ENCODE peak calls at places on chromosomes 4 and X, in nine cellular contexts. C is right cardiac atrium, I is stomach, N is thoracic aorta, D is aorta, Q is A549, V is uterus, Z is Peyer's patch, R is GM23338. M is an unnamed sample.

GRCh38 chr4:114481856-114482255 is 116.8 kb upstream of the UGT8 start:
- DNase-seq in R (no peak), V (no peak), N (no peak), Z (no peak), Q (no peak), D (no peak), C (peak), I (no peak), M (no peak)

GRCh38 chrX:122552291-122552800 is 631.7 kb upstream of the GRIA3 start:
- DNase-seq in V (no peak), D (no peak), R (no peak), N (no peak), C (no peak), Q (no peak), I (no peak), Z (no peak), M (no peak)

GRCh38 chrX:150092549-150092948 is 154.3 kb upstream of the EOLA2 start:
- DNase-seq in Q (no peak), V (no peak), D (no peak), C (no peak), R (no peak), N (no peak), I (no peak), Z (no peak), M (no peak)

GRCh38 chr4:164977243-164978164 is at the start of gene TRIM61:
- DNase-seq in D (peak), R (no peak), C (peak), I (no peak), Q (no peak), V (no peak), Z (peak), N (no peak), M (peak)

GRCh38 chr4:87092389-87093141 is 127.9 kb downstream of the KLHL8 start:
- DNase-seq in Q (peak), Z (peak), D (peak), R (no peak), V (peak), I (peak), C (peak), N (peak), M (no peak)

GRCh38 chr4:86306816-86307215 is 53.0 kb downstream of the MAPK10 start:
- DNase-seq in N (no peak), R (no peak), Z (no peak), D (no peak), V (no peak), Q (no peak), C (no peak), I (no peak), M (no peak)

GRCh38 chrX:108399427-108400165 is 38.6 kb downstream of the COL4A6 start:
- DNase-seq in N (no peak), D (no peak), I (no peak), C (no peak), Q (peak), R (no peak), V (no peak), Z (no peak), M (no peak)

GRCh38 chr4:45693746-45694145 is 430.1 kb downstream of the GABRG1 start:
- DNase-seq in N (no peak), D (no peak), V (no peak), C (no peak), R (no peak), I (peak), Q (no peak), Z (no peak), M (no peak)

GRCh38 chr4:123893746-123894095 is 497.1 kb downstream of the SPRY1 start:
- DNase-seq in V (no peak), C (no peak), R (no peak), D (no peak), N (no peak), I (no peak), Q (no peak), Z (no peak), M (no peak)

GRCh38 chrX:150365051-150365952 is 2.2 kb downstream of the MAMLD1 start:
- DNase-seq in N (no peak), R (peak), Q (peak), D (peak), Z (no peak), C (peak), I (peak), V (peak), M (peak)

GRCh38 chrX:76064825-76065224 is 108.0 kb upstream of the PBDC1 start:
- DNase-seq in V (no peak), C (no peak), Q (no peak), R (no peak), Z (no peak), N (no peak), D (no peak), I (no peak), M (no peak)

GRCh38 chrX:56029691-56030090 is 202.5 kb upstream of the KLF8 start:
- DNase-seq in R (no peak), N (no peak), V (no peak), D (no peak), Z (no peak), Q (no peak), C (no peak), I (no peak), M (no peak)

GRCh38 chr4:56979674-56980073 is 978 bp downstream of the POLR2B start:
- DNase-seq in N (no peak), V (no peak), Z (no peak), Q (no peak), D (peak), R (peak), C (no peak), I (no peak), M (no peak)

GRCh38 chr4:111776546-111776945 is 368.7 kb upstream of the FAM241A start:
- DNase-seq in R (no peak), Q (no peak), N (no peak), V (no peak), Z (no peak), D (no peak), I (no peak), C (no peak), M (no peak)

GRCh38 chrX:3651272-3651671 is 62.2 kb downstream of the PRKX start:
- DNase-seq in D (no peak), V (no peak), Q (peak), Z (no peak), I (no peak), N (no peak), C (no peak), R (peak), M (no peak)

GRCh38 chr4:48133668-48134444 is at the start of gene TXK:
- DNase-seq in N (no peak), Q (no peak), C (no peak), I (no peak), R (no peak), D (no peak), V (no peak), Z (no peak), M (no peak)

GRCh38 chr4:140071806-140072205 is 82.2 kb downstream of the MAML3 start:
- DNase-seq in V (no peak), Z (peak), R (no peak), D (no peak), C (no peak), N (no peak), Q (no peak), I (no peak), M (no peak)

GRCh38 chrX:15973299-15973698 is 118.7 kb upstream of the AP1S2 start:
- DNase-seq in Z (peak), V (no peak), D (no peak), I (no peak), R (peak), C (no peak), N (no peak), Q (peak), M (no peak)

GRCh38 chrX:9913041-9913440 is 54.1 kb upstream of the CLDN34 start:
- DNase-seq in R (no peak), Z (no peak), V (no peak), N (no peak), C (no peak), I (no peak), D (no peak), Q (no peak), M (no peak)

GRCh38 chrX:69319376-69319775 is 154.1 kb upstream of the PJA1 start:
- DNase-seq in C (no peak), Z (no peak), Q (no peak), R (no peak), I (peak), V (no peak), D (no peak), N (no peak), M (no peak)

GRCh38 chr4:33930497-33930896 is 2313.8 kb downstream of the ARAP2 start:
- DNase-seq in Z (no peak), Q (no peak), C (no peak), I (no peak), D (no peak), R (no peak), V (no peak), N (no peak), M (no peak)

GRCh38 chr4:34723606-34724005 is 1520.7 kb downstream of the ARAP2 start:
- DNase-seq in V (no peak), R (no peak), D (no peak), C (no peak), N (no peak), Q (no peak), Z (no peak), I (no peak), M (no peak)

GRCh38 chr4:110164251-110164650 is 34.2 kb downstream of the ELOVL6 start:
- DNase-seq in Z (no peak), N (no peak), I (no peak), V (no peak), C (no peak), R (no peak), Q (no peak), D (no peak), M (no peak)

GRCh38 chrX:12919051-12919450 is 12.6 kb downstream of the TLR8 start:
- DNase-seq in N (no peak), I (no peak), Q (no peak), V (no peak), Z (no peak), R (no peak), D (no peak), C (no peak), M (no peak)

GRCh38 chrX:40167240-40168182 is 69.8 kb upstream of the BCOR start:
- DNase-seq in D (peak), V (peak), N (no peak), I (no peak), C (peak), Z (no peak), R (peak), Q (no peak), M (no peak)

GRCh38 chr4:2937146-2937857 is 25.9 kb downstream of the NOP14 start:
- DNase-seq in Q (peak), D (no peak), C (no peak), V (no peak), N (peak), R (no peak), Z (no peak), I (peak), M (no peak)

GRCh38 chr4:145488310-145488709 is 6.7 kb downstream of the SMAD1 start:
- DNase-seq in V (no peak), C (no peak), N (no peak), Z (no peak), I (no peak), D (no peak), Q (no peak), R (no peak), M (no peak)
- H3K27ac ChIP-seq in V (peak), C (no peak), N (no peak), Z (no peak), I (no peak), D (no peak), Q (no peak), R (no peak), M (no peak)

DNA sequence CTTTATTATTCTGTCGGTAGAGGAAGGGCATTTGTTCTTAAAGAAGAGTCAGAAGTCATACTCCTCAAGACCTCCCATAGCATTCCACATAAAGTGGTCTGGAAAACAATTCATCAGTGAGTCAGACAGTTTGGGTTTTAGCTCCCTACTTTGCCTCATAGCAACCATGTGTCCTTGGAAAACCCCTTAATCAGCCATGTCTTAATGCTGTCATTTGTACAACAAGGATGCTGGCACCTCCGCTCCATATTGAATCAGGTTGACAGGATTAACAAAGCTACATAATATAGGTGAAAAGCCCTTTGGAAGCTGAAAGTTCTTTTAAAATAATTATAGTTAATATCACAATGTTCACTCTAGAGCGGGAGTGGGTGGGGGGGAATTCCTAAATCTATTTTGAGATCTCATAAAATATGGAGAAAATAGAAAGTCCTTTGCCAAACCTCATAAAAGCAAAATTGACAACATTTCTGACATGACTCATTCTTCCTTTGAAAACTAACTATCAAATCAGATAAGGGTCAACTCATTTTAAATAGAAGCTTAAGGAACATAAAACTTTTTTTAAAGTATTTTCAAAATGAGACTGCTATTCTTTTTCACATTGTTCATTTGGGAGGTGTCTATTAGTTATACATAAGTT is 37.3 kb upstream of the GUCY1A1 start:
- DNase-seq in R (no peak), D (no peak), Q (no peak), Z (no peak), V (no peak), C (no peak), I (no peak), N (no peak), M (no peak)
- H3K27ac ChIP-seq in R (no peak), D (no peak), Q (no peak), Z (no peak), V (peak), C (no peak), I (no peak), N (no peak), M (no peak)

GRCh38 chr4:156779774-156780173 is 191.8 kb downstream of the PDGFC start:
- DNase-seq in C (no peak), I (no peak), V (no peak), N (no peak), Q (no peak), Z (no peak), R (no peak), D (no peak), M (no peak)
- H3K27ac ChIP-seq in C (no peak), I (no peak), V (no peak), N (no peak), Q (no peak), Z (no peak), R (no peak), D (peak), M (no peak)

GRCh38 chrX:19990519-19991349 is at the start of gene BCLAF3:
- DNase-seq in Z (peak), D (peak), R (peak), V (peak), N (peak), Q (peak), C (peak), I (peak), M (peak)
- H3K27ac ChIP-seq in Z (peak), D (peak), R (no peak), V (peak), N (no peak), Q (peak), C (peak), I (peak), M (peak)

M was measured in caudate nucleus.